ENCODE peak calls at places on chromosomes 4 and X, in seven cellular contexts. G, I, O, J, D, U and A are unnamed samples.
A peak's percentile ranks its signal among the peaks of the same experiment; 100 is the strongest.

GRCh38 chrX:38500886-38501285 is 60.5 kb upstream of the TSPAN7 start:
- DNase-seq in G (no peak), I (no peak), O (no peak), J (no peak), D (no peak), U (no peak), A (no peak)

GRCh38 chr4:71992571-71992970 is 39.2 kb upstream of the NPFFR2 start:
- DNase-seq in G (no peak), I (no peak), O (no peak), J (no peak), D (no peak), U (no peak), A (no peak)

GRCh38 chr4:139734875-139735380 is 69.3 kb downstream of the MGST2 start:
- DNase-seq in G (peak; percentile 89), I (peak; percentile 95), O (peak; percentile 96), J (peak; percentile 85), D (peak; percentile 89), U (peak; percentile 98), A (peak; percentile 96)

GRCh38 chr4:112510468-112511293 is 5.3 kb downstream of the NEUROG2 start:
- DNase-seq in G (peak; percentile 74), I (no peak), O (peak; percentile 80), J (no peak), D (no peak), U (no peak), A (peak; percentile 67)

GRCh38 chrX:46333550-46333949 is 211.7 kb downstream of the ZNF674 start:
- DNase-seq in G (no peak), I (no peak), O (no peak), J (no peak), D (no peak), U (no peak), A (no peak)

GRCh38 chrX:154026136-154026806 is 6.6 kb upstream of the IRAK1 start:
- DNase-seq in G (no peak), I (no peak), O (no peak), J (no peak), D (no peak), U (no peak), A (no peak)

GRCh38 chr4:138728566-138728965 is 287.0 kb upstream of the NOCT start:
- DNase-seq in G (no peak), I (no peak), O (no peak), J (no peak), D (no peak), U (no peak), A (no peak)

GRCh38 chrX:40964633-40965586 is 120.3 kb upstream of the USP9X start:
- DNase-seq in G (no peak), I (no peak), O (no peak), J (no peak), D (no peak), U (no peak), A (no peak)

GRCh38 chr4:9987749-9988346 is 33.4 kb downstream of the SLC2A9 start:
- DNase-seq in G (no peak), I (no peak), O (no peak), J (no peak), D (no peak), U (no peak), A (no peak)

GRCh38 chrX:150477364-150477763 is 91.1 kb upstream of the MTM1 start:
- DNase-seq in G (no peak), I (no peak), O (no peak), J (no peak), D (no peak), U (no peak), A (no peak)

GRCh38 chr4:169909897-169910296 is 116.3 kb downstream of the MFAP3L start:
- DNase-seq in G (no peak), I (no peak), O (no peak), J (no peak), D (no peak), U (no peak), A (no peak)

GRCh38 chrX:1561164-1561563 is 24.2 kb upstream of the P2RY8 start:
- DNase-seq in G (no peak), I (no peak), O (no peak), J (no peak), D (no peak), U (no peak), A (no peak)

GRCh38 chr4:4507923-4508322 is 33.9 kb downstream of the STX18 start:
- DNase-seq in G (no peak), I (no peak), O (no peak), J (no peak), D (no peak), U (no peak), A (no peak)

GRCh38 chr4:142778430-142778829 is 67.7 kb downstream of the INPP4B start:
- DNase-seq in G (no peak), I (no peak), O (no peak), J (no peak), D (no peak), U (no peak), A (no peak)

GRCh38 chrX:120672389-120672788 is 42.5 kb upstream of the C1GALT1C1 start:
- DNase-seq in G (no peak), I (no peak), O (no peak), J (no peak), D (no peak), U (no peak), A (no peak)

GRCh38 chrX:114959729-114960128 is 57.7 kb downstream of the IL13RA2 start:
- DNase-seq in G (no peak), I (no peak), O (no peak), J (no peak), D (no peak), U (no peak), A (no peak)

GRCh38 chrX:154539077-154539476 is 7.6 kb downstream of the G6PD start:
- DNase-seq in G (no peak), I (no peak), O (no peak), J (no peak), D (no peak), U (no peak), A (no peak)

GRCh38 chr4:106773106-106773905 is 262.8 kb downstream of the DKK2 start:
- DNase-seq in G (no peak), I (no peak), O (no peak), J (no peak), D (peak; percentile 59), U (no peak), A (peak; percentile 24)

GRCh38 chrX:22748093-22748999 is 251.4 kb upstream of the DDX53 start:
- DNase-seq in G (peak; percentile 47), I (peak; percentile 18), O (peak; percentile 46), J (no peak), D (no peak), U (peak; percentile 50), A (no peak)

GRCh38 chrX:40573763-40574162 is 7.0 kb upstream of the ATP6AP2 start:
- DNase-seq in G (peak; percentile 46), I (no peak), O (peak; percentile 22), J (no peak), D (no peak), U (peak; percentile 21), A (no peak)

GRCh38 chrX:121504148-121504547 is 456.7 kb downstream of the GLUD2 start:
- DNase-seq in G (no peak), I (no peak), O (no peak), J (no peak), D (no peak), U (no peak), A (no peak)

DNA sequence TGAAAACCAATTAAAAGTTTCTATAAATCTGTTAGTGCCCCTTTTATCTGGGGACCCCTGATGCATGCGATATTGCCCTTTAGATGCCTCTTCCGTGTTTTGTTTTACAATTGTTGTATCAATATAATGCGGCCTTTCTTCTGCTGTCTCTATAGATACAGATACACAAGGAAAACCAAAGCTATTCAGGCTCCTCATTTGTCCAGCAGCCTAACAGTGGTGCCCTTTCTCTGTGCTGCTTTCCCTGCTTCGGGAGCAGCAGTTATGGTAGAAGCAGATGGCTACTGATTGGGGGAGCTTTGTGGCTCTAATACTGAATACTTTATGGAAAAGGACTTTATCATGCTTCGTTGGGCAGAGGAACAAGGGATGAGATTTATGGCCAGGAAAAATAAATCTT is 10.6 kb upstream of the PRDM8 start:
- DNase-seq in G (no peak), I (no peak), O (no peak), J (no peak), D (no peak), U (no peak), A (no peak)
- H3K27me3 ChIP-seq in G (peaks cover 94% of the 10 kb centered on the region), I (peaks cover 94% of the 10 kb centered on the region), O (peaks cover 83% of the 10 kb centered on the region), J (no peaks in the 10 kb centered on the region), D (peaks cover 66% of the 10 kb centered on the region), U (peaks cover 23% of the 10 kb centered on the region), A (peaks cover 95% of the 10 kb centered on the region)

DNA sequence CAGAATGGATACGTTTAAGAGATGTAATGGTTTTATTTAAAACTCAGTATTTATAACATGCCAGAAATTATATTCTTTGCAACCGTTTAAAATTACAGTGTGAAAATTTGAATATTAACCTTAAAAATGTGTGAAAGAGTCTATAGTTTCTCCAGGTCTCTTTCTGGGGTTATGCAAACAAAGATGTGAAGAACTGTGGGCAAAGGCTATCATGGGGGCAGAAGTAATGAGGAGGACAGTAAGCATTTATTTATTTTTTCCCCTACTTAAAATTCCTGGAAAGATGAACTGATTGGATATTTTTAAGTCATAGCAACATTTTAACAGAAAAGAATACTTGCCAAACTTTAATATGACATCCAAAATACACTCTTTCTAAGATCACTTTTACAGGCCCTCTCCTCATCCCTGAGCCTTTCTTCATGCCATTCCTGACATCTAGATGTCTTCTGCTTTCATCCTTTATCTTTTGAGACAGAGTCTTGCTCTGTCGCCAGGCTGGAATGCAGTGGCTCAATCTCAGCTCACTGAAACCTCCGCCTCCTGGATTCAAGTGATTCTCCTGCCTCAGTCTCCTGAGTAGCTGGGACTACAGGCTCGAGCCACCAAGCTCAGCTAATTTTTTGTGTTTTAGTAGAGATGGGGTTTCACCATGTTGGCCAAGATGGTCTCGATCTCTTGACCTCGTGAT is 46.1 kb downstream of the TMEM131L start:
- DNase-seq in G (no peak), I (no peak), O (no peak), J (no peak), D (no peak), U (no peak), A (no peak)
- H3K36me3 ChIP-seq in G (no peaks in the 10 kb centered on the region), I (no peaks in the 10 kb centered on the region), O (no peaks in the 10 kb centered on the region), J (no peaks in the 10 kb centered on the region), D (no peaks in the 10 kb centered on the region), U (no peaks in the 10 kb centered on the region), A (peaks cover 15% of the 10 kb centered on the region)

GRCh38 chr4:77240469-77241066 is 83.6 kb downstream of the CCNG2 start:
- DNase-seq in G (peak; percentile 93), I (peak; percentile 72), O (peak; percentile 79), J (peak; percentile 54), D (no peak), U (peak; percentile 73), A (peak; percentile 55)
- H3K27me3 ChIP-seq in G (no peaks in the 10 kb centered on the region), I (no peaks in the 10 kb centered on the region), O (no peaks in the 10 kb centered on the region), J (no peaks in the 10 kb centered on the region), D (no peaks in the 10 kb centered on the region), U (no peaks in the 10 kb centered on the region), A (peaks cover 4% of the 10 kb centered on the region)

GRCh38 chr4:865572-865971 is 39.6 kb upstream of the CPLX1 start:
- DNase-seq in G (no peak), I (no peak), O (no peak), J (no peak), D (no peak), U (no peak), A (peak; percentile 70)

GRCh38 chr4:866761-867390 is 40.9 kb upstream of the CPLX1 start:
- DNase-seq in G (no peak), I (no peak), O (peak; percentile 22), J (no peak), D (no peak), U (no peak), A (no peak)

GRCh38 chr4:865121-865465 is 39.2 kb upstream of the CPLX1 start:
- DNase-seq in G (no peak), I (no peak), O (no peak), J (no peak), D (no peak), U (no peak), A (peak; percentile 62)

GRCh38 chr4:867526-868250 is 41.8 kb upstream of the CPLX1 start:
- DNase-seq in G (no peak), I (no peak), O (no peak), J (no peak), D (no peak), U (no peak), A (no peak)

GRCh38 chr4:866068-866760 is 40.3 kb upstream of the CPLX1 start:
- DNase-seq in G (no peak), I (no peak), O (no peak), J (no peak), D (no peak), U (no peak), A (no peak)
- H3K36me3 ChIP-seq in G (peaks cover 14% of the 10 kb centered on the region), I (peaks cover 39% of the 10 kb centered on the region), O (peaks cover 13% of the 10 kb centered on the region), J (no peaks in the 10 kb centered on the region), D (peaks cover 95% of the 10 kb centered on the region), U (peaks cover 51% of the 10 kb centered on the region), A (no peaks in the 10 kb centered on the region)